ENCODE peak calls at places on chromosomes 12 and 14, in six cellular contexts. V is neuronal stem cell, O is IMR-90, D is mesenchymal stem cell, Z is trophoblast cell, W is H1. C is an unnamed sample.

GRCh38 chr14:22140623-22141022 is 448.4 kb downstream of the DAD1 start:
- DNase-seq in O (no peak), W (no peak), D (no peak), V (no peak), Z (no peak), C (no peak)

GRCh38 chr14:56268653-56269052 is 150.4 kb downstream of the PELI2 start:
- DNase-seq in W (no peak), Z (peak), D (no peak), O (peak), V (no peak), C (no peak)

GRCh38 chr12:68497702-68498101 is 113.0 kb upstream of the RAP1B start:
- DNase-seq in W (no peak), O (peak), D (peak), V (no peak), Z (no peak), C (no peak)

GRCh38 chr14:89178376-89178775 is 238.7 kb downstream of the FOXN3 start:
- DNase-seq in W (peak), D (no peak), O (no peak), Z (no peak), V (no peak), C (no peak)

GRCh38 chr12:113214938-113215400 is 6.3 kb upstream of the TPCN1 start:
- DNase-seq in W (no peak), Z (peak), O (peak), V (no peak), D (peak), C (no peak)

GRCh38 chr14:75518625-75519024 is 3.6 kb upstream of the BATF start:
- DNase-seq in Z (peak), D (no peak), O (no peak), V (no peak), W (peak), C (peak)

GRCh38 chr12:6386038-6386437 is 2.1 kb downstream of the LTBR start:
- DNase-seq in O (no peak), W (no peak), D (no peak), Z (no peak), V (no peak), C (peak)

GRCh38 chr12:28872654-28873268 is 276.3 kb upstream of the FAR2 start:
- DNase-seq in Z (peak), W (peak), V (peak), D (peak), O (peak), C (peak)

GRCh38 chr12:108568653-108569154 is 6.3 kb downstream of the ISCU start:
- DNase-seq in Z (no peak), W (peak), O (no peak), V (no peak), D (no peak), C (no peak)

GRCh38 chr12:54060975-54061778 is 7.5 kb downstream of the HOXC4 start:
- DNase-seq in Z (peak), V (no peak), W (no peak), O (no peak), D (no peak), C (no peak)

GRCh38 chr12:131832393-131833231 is 4.4 kb downstream of the MMP17 start:
- DNase-seq in V (no peak), O (peak), W (no peak), Z (no peak), D (no peak), C (no peak)

GRCh38 chr14:101719045-101719645 is 42.4 kb upstream of the PPP2R5C start:
- DNase-seq in Z (no peak), W (no peak), V (no peak), D (no peak), O (no peak), C (no peak)

GRCh38 chr12:113988976-113989375 is 22.9 kb upstream of the RBM19 start:
- DNase-seq in W (no peak), D (no peak), V (no peak), O (no peak), Z (no peak), C (no peak)

GRCh38 chr12:58378038-58378437 is 436.7 kb downstream of the ATP23 start:
- DNase-seq in V (no peak), W (no peak), Z (no peak), O (no peak), D (no peak), C (no peak)

DNA sequence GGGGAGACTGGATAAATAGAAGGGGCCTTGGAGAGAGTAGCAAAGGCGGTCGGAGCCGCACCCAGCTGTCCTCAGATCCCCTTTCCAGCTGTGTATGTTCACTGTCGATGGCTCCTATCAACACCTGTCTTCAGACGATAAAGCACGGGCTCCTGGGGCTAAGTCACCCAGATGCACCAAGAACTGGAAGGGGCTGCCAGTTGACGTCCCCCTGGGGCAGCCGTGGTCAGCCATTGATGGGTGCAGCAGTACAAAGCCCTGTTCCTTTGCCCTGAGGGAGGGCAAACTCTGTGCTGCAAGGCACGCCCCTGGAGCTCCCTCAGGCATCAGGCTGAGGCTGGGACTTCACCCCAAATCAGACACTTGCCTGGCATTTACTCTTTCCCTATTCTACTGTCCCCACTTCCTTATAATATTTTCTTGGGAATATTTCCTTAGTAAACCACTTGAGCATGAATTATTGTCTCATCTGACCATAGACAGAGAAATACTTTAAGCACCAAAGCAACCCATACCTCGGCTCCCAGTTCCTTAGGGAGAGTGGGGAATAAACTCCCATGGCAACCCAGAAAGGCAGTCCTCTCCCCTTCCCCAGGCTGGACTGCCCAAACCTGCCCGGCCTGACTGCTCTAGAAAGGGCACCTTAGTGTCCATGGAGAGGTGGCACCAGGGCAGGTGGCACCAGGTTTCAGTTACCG is 59.6 kb upstream of the SCN8A start:
- DNase-seq in W (no peak), V (no peak), O (no peak), D (no peak), Z (no peak), C (no peak)
- H3K23ac ChIP-seq in W (no peak), V (no peak), O (no peak), D (no peak), Z (no peak), C (no peak)

GRCh38 chr12:79487386-79488110 is 203.2 kb downstream of the PAWR start:
- DNase-seq in O (no peak), D (no peak), V (no peak), Z (no peak), W (no peak), C (no peak)

GRCh38 chr12:79482921-79483320 is 207.8 kb downstream of the PAWR start:
- DNase-seq in V (no peak), W (no peak), Z (no peak), O (no peak), D (no peak), C (no peak)

GRCh38 chr12:79482323-79482722 is 208.4 kb downstream of the PAWR start:
- DNase-seq in Z (no peak), V (no peak), O (no peak), W (peak), D (no peak), C (peak)
- H2AFZ ChIP-seq in Z (no peak), V (no peak), O (no peak), W (peak), D (no peak), C (no peak)

GRCh38 chr12:120261951-120262851 is 3.3 kb downstream of the PXN start:
- DNase-seq in O (no peak), V (no peak), Z (peak), D (no peak), W (no peak), C (no peak)
- H3K23ac ChIP-seq in O (peak), V (no peak), Z (peak), D (no peak), W (no peak), C (no peak)

DNA sequence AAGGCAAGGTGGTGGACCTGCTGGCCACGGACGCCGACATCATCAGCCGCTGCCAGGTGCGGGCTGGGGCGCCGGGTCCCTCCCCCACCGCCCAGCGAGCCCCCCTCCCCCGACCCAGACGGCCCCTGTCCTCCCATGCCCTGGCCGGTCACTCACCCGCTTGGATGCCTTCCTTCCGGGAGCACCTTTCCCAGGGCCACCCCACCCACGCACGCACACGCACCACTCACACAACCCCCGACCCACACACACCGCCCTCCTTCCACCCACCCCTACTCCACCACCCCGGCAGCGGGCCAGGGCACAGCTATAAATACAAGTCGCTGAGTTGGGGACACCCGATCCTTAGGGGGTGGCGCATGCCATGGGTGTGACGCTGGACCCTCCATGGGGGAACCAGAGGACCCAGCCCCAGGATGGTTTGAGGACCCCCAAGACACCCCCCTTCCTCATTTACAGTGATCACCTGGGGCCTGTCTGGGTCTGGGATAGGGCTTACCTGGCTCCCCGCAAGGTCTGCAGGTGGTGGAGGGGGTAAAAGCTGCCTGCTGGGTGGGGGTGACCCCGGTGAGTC is 465 bp downstream of the ADSS1 start:
- DNase-seq in V (no peak), Z (no peak), D (no peak), W (no peak), O (no peak), C (no peak)
- H2AFZ ChIP-seq in V (peak), Z (peak), D (no peak), W (no peak), O (peak), C (no peak)

GRCh38 chr14:74302160-74302628 is 540 bp downstream of the ABCD4 start:
- DNase-seq in W (no peak), O (peak), V (no peak), Z (peak), D (peak), C (no peak)
- H3K23ac ChIP-seq in W (no peak), O (peak), V (no peak), Z (no peak), D (no peak), C (no peak)

GRCh38 chr12:64691227-64691792 is 67.9 kb downstream of the GNS start:
- DNase-seq in O (no peak), D (no peak), Z (no peak), W (no peak), V (peak), C (peak)

GRCh38 chr12:64688715-64689114 is 70.5 kb downstream of the GNS start:
- DNase-seq in V (no peak), W (no peak), D (no peak), O (no peak), Z (no peak), C (no peak)

GRCh38 chr12:64695550-64695949 is 63.7 kb downstream of the GNS start:
- DNase-seq in O (no peak), V (no peak), Z (no peak), D (no peak), W (no peak), C (no peak)

GRCh38 chr12:64694130-64695078 is 64.8 kb downstream of the GNS start:
- DNase-seq in D (no peak), Z (no peak), V (no peak), O (no peak), W (no peak), C (no peak)

GRCh38 chr12:64691793-64692583 is 67.2 kb downstream of the GNS start:
- DNase-seq in V (peak), O (peak), Z (no peak), W (no peak), D (peak), C (no peak)
- H2AFZ ChIP-seq in V (peak), O (no peak), Z (no peak), W (no peak), D (no peak), C (no peak)

GRCh38 chr14:103101964-103102688 is 7.6 kb downstream of the EXOC3L4 start:
- DNase-seq in O (no peak), V (no peak), W (no peak), D (no peak), Z (no peak), C (no peak)

GRCh38 chr14:103103461-103104388 is 9.2 kb downstream of the EXOC3L4 start:
- DNase-seq in Z (peak), V (no peak), O (peak), W (peak), D (peak), C (peak)

GRCh38 chr14:103101257-103101963 is 6.9 kb downstream of the EXOC3L4 start:
- DNase-seq in V (no peak), D (no peak), Z (no peak), O (no peak), W (no peak), C (no peak)

GRCh38 chr14:103104389-103104653 is 9.8 kb downstream of the EXOC3L4 start:
- DNase-seq in Z (no peak), O (no peak), W (no peak), V (no peak), D (no peak), C (no peak)

GRCh38 chr14:103102689-103103260 is 8.2 kb downstream of the EXOC3L4 start:
- DNase-seq in W (no peak), D (no peak), O (no peak), Z (no peak), V (no peak), C (no peak)
- H3K23ac ChIP-seq in W (no peak), D (no peak), O (no peak), Z (no peak), V (no peak), C (no peak)

GRCh38 chr14:37197421-37198272 is at the start of gene MIPOL1:
- DNase-seq in O (peak), V (peak), W (peak), D (peak), Z (peak), C (peak)
- H2AFZ ChIP-seq in O (peak), V (peak), W (peak), D (peak), Z (peak), C (peak)